ENCODE peak calls at places on chromosome 10, in eight cellular contexts. D is gastrocnemius medialis; G is iPS-NIHi11; Y is substantia nigra; V is NCI-H1436; X is activated naive CD4-positive, alpha-beta T cell treated with anti-CD3 and anti-CD28 coated beads, Interleukin-2, amount 10 ng/mL, durations not matched to agents 7 days and 5 days; U is H54; S is activated T-cell treated with anti-CD3 and anti-CD28 coated beads for 1 hour. T is an unnamed sample.

GRCh38 chr10:12825255-12825654 is 176.3 kb downstream of the CCDC3 start:
- DNase-seq in G (no peak), V (no peak), X (no peak), D (no peak), U (no peak), Y (no peak), S (no peak), T (no peak)

GRCh38 chr10:100442548-100442947 is 20.3 kb upstream of the WNT8B start:
- DNase-seq in S (no peak), V (no peak), Y (no peak), D (no peak), G (no peak), X (no peak), U (no peak), T (no peak)

GRCh38 chr10:77544607-77545006 is 93.0 kb downstream of the KCNMA1 start:
- DNase-seq in D (no peak), Y (no peak), V (no peak), U (no peak), S (no peak), G (no peak), X (no peak), T (no peak)

GRCh38 chr10:71127019-71127534 is 85.3 kb upstream of the UNC5B start:
- DNase-seq in D (no peak), U (no peak), Y (no peak), G (peak; percentile 43), V (no peak), X (no peak), S (no peak), T (no peak)

GRCh38 chr10:89867964-89868363 is 166.6 kb downstream of the KIF20B start:
- DNase-seq in G (no peak), D (no peak), X (no peak), Y (no peak), V (no peak), U (no peak), S (no peak), T (no peak)

GRCh38 chr10:75334720-75335119 is 66.8 kb downstream of the ZNF503 start:
- DNase-seq in G (no peak), Y (no peak), S (no peak), X (no peak), U (no peak), D (no peak), V (no peak), T (no peak)

GRCh38 chr10:3426190-3426845 is 253.7 kb upstream of the PITRM1 start:
- DNase-seq in X (no peak), U (no peak), S (no peak), D (no peak), Y (no peak), V (no peak), G (no peak), T (no peak)

GRCh38 chr10:55174419-55174818 is 373.4 kb upstream of the PCDH15 start:
- DNase-seq in V (no peak), S (no peak), Y (no peak), X (no peak), U (no peak), D (no peak), G (peak; percentile 7), T (no peak)

GRCh38 chr10:26567349-26567721 is 129.2 kb downstream of the APBB1IP start:
- DNase-seq in S (no peak), X (no peak), G (no peak), U (no peak), Y (no peak), D (no peak), V (no peak), T (peak; percentile 30)

GRCh38 chr10:1026578-1026977 is 919 bp upstream of the IDI2 start:
- DNase-seq in G (no peak), V (no peak), D (no peak), S (no peak), X (no peak), U (no peak), Y (no peak), T (no peak)

GRCh38 chr10:33126118-33126517 is 168.1 kb upstream of the ITGB1 start:
- DNase-seq in D (no peak), Y (no peak), V (no peak), S (no peak), G (no peak), U (no peak), X (peak; percentile 62), T (no peak)

GRCh38 chr10:88657901-88658300 is 6.3 kb upstream of the LIPF start:
- DNase-seq in Y (no peak), G (no peak), S (no peak), D (no peak), V (no peak), U (no peak), X (no peak), T (no peak)

GRCh38 chr10:71312840-71313789 is 5.9 kb upstream of the SLC29A3 start:
- DNase-seq in Y (no peak), U (no peak), X (no peak), V (no peak), D (peak; percentile 15), S (no peak), G (no peak), T (no peak)

GRCh38 chr10:24383681-24384106 is 174.8 kb downstream of the KIAA1217 start:
- DNase-seq in Y (peak; percentile 14), G (peak; percentile 81), S (no peak), X (no peak), D (peak; percentile 96), U (peak; percentile 82), V (peak; percentile 65), T (peak; percentile 71)

GRCh38 chr10:106711313-106711906 is 453.1 kb downstream of the SORCS1 start:
- DNase-seq in X (peak; percentile 53), U (peak; percentile 13), S (no peak), Y (no peak), D (no peak), V (no peak), G (peak; percentile 77), T (peak; percentile 74)

GRCh38 chr10:62818426-62819011 is 2.4 kb upstream of the EGR2 start:
- DNase-seq in G (peak; percentile 68), V (no peak), U (no peak), S (peak; percentile 42), Y (no peak), X (peak; percentile 47), D (no peak), T (peak; percentile 69)

GRCh38 chr10:123301077-123301875 is 147.1 kb downstream of the BUB3 start:
- DNase-seq in Y (peak; percentile 72), S (no peak), X (no peak), G (peak; percentile 82), V (no peak), D (peak; percentile 6), U (peak; percentile 67), T (peak; percentile 83)

GRCh38 chr10:33178026-33178755 is 156.3 kb downstream of the NRP1 start:
- DNase-seq in D (no peak), U (no peak), X (no peak), V (no peak), S (no peak), G (no peak), Y (no peak), T (no peak)